ENCODE peak calls at places on chromosome 7, in four cellular contexts. P, G, K and V are unnamed samples.

GRCh38 chr7:25968205-25968993 is 183.6 kb upstream of the NFE2L3 start:
- DNase-seq in K (peak), P (no peak), G (no peak), V (no peak)

GRCh38 chr7:158452331-158452730 is 135.3 kb downstream of the PTPRN2 start:
- DNase-seq in K (no peak), G (no peak), P (no peak), V (no peak)

GRCh38 chr7:5595545-5596045 is 172.0 kb upstream of the TNRC18 start:
- DNase-seq in G (peak), P (peak), K (no peak), V (peak)

GRCh38 chr7:37918526-37918925 is 1.9 kb upstream of the SFRP4 start:
- DNase-seq in G (no peak), K (no peak), P (no peak), V (no peak)

GRCh38 chr7:140137078-140137477 is 39.7 kb downstream of the KDM7A start:
- DNase-seq in P (no peak), K (no peak), G (no peak), V (no peak)

GRCh38 chr7:116522247-116522646 is 2.6 kb upstream of the CAV1 start:
- DNase-seq in K (no peak), P (no peak), G (no peak), V (peak)

GRCh38 chr7:107995184-107996071 is 7.5 kb downstream of the LAMB1 start:
- DNase-seq in G (peak), P (peak), K (no peak), V (peak)

GRCh38 chr7:12207046-12207445 is 4.0 kb upstream of the TMEM106B start:
- DNase-seq in P (no peak), G (no peak), K (no peak), V (no peak)

GRCh38 chr7:42980084-42980483 is 47.9 kb downstream of the MRPL32 start:
- DNase-seq in G (no peak), P (no peak), K (no peak), V (no peak)

GRCh38 chr7:108222236-108222892 is 92.2 kb upstream of the LAMB4 start:
- DNase-seq in K (no peak), P (no peak), G (no peak), V (peak)

GRCh38 chr7:69615696-69616095 is 17.4 kb downstream of the AUTS2 start:
- DNase-seq in P (no peak), G (no peak), K (no peak), V (no peak)

GRCh38 chr7:31651800-31652326 is 35.2 kb upstream of the PPP1R17 start:
- DNase-seq in G (no peak), K (no peak), P (no peak), V (no peak)

GRCh38 chr7:64555046-64555445 is 7.8 kb downstream of the ZNF680 start:
- DNase-seq in K (no peak), P (no peak), G (no peak), V (no peak)

GRCh38 chr7:137480824-137481365 is 137.4 kb upstream of the PTN start:
- DNase-seq in K (no peak), G (no peak), P (no peak), V (no peak)

GRCh38 chr7:50470250-50471163 is 20.4 kb upstream of the FIGNL1 start:
- DNase-seq in P (no peak), G (no peak), K (no peak), V (no peak)

GRCh38 chr7:20152057-20152456 is 65.1 kb downstream of the MACC1 start:
- DNase-seq in P (no peak), K (no peak), G (no peak), V (no peak)

GRCh38 chr7:46126901-46127300 is 205.8 kb upstream of the IGFBP3 start:
- DNase-seq in K (no peak), P (no peak), G (no peak), V (no peak)

GRCh38 chr7:126026421-126027088 is 1096.9 kb upstream of the POT1 start:
- DNase-seq in G (no peak), P (no peak), K (no peak), V (no peak)

GRCh38 chr7:149879271-149879711 is 5.5 kb downstream of the ATP6V0E2 start:
- DNase-seq in K (no peak), G (no peak), P (no peak), V (no peak)

GRCh38 chr7:64320547-64321495 is 7.1 kb downstream of the ZNF736 start:
- DNase-seq in K (no peak), P (no peak), G (no peak), V (no peak)

GRCh38 chr7:118836933-118837332 is 612.4 kb downstream of the ANKRD7 start:
- DNase-seq in G (no peak), K (peak), P (no peak), V (no peak)

GRCh38 chr7:152093717-152094116 is 68.2 kb downstream of the GALNT11 start:
- DNase-seq in K (no peak), P (no peak), G (no peak), V (no peak)

GRCh38 chr7:93442478-93443224 is 131.9 kb downstream of the CALCR start:
- DNase-seq in G (peak), P (peak), K (no peak), V (peak)

GRCh38 chr7:95631545-95631944 is 35.2 kb upstream of the PDK4 start:
- DNase-seq in G (no peak), P (no peak), K (no peak), V (no peak)

GRCh38 chr7:114085592-114086490 is 167.0 kb upstream of the PPP1R3A start:
- DNase-seq in K (no peak), P (no peak), G (peak), V (peak)

GRCh38 chr7:98754041-98754479 is 115.8 kb downstream of the TMEM130 start:
- DNase-seq in P (no peak), G (no peak), K (no peak), V (no peak)

GRCh38 chr7:68425377-68425776 is 1172.9 kb upstream of the AUTS2 start:
- DNase-seq in K (no peak), G (no peak), P (no peak), V (no peak)

GRCh38 chr7:156827587-156828203 is 65.3 kb downstream of the LMBR1 start:
- DNase-seq in P (no peak), G (peak), K (no peak), V (peak)

GRCh38 chr7:16098585-16099179 is 322.7 kb downstream of the CRPPA start:
- DNase-seq in G (peak), P (peak), K (no peak), V (peak)

GRCh38 chr7:105493196-105493927 is 28.7 kb downstream of the PUS7 start:
- DNase-seq in G (no peak), K (no peak), P (no peak), V (peak)

GRCh38 chr7:48173983-48174382 is 2.7 kb downstream of the ABCA13 start:
- DNase-seq in G (no peak), P (no peak), K (no peak), V (peak)
- TF ChIP-seq BHLHE40 in G (no peak), P (no peak), K (no peak), V (no peak)

GRCh38 chr7:91348686-91349085 is 84.5 kb downstream of the FZD1 start:
- DNase-seq in G (no peak), K (no peak), P (no peak), V (peak)
- TF ChIP-seq ELK1 in G (no peak), K (no peak), P (no peak), V (no peak)

DNA sequence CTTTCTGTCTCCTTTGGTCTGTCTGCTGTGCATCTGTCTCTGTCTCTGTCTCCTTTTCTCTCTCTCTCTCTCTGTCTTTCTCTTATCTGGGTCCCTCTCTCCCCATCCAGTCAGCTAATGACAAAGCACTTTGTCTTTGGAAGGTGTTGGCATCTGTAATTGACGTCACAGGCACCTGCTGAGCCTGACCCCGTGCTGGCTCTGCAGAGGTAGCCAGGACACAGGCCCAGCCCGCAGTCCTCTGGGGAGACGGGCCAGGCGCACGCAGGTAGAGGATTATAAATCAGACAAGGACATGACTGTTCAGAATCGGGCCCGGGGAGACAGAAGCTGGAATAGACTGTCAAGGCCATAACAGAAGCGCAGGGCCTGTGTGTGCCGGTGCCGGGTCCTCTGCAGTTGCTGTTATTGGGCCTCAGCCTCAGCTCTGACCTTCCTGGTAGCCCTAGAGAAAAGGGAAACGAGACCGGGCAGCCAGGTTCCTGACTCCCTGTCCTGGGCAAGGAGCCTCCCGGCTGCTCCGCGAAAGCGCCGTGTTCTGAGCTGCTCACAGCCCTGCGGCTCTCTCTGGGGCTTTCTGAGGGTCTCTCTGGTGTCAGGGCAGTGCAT is 10.7 kb upstream of the PSMG3 start:
- DNase-seq in G (no peak), P (no peak), K (no peak), V (no peak)
- TF ChIP-seq BHLHE40 in G (no peak), P (no peak), K (no peak), V (no peak)

DNA sequence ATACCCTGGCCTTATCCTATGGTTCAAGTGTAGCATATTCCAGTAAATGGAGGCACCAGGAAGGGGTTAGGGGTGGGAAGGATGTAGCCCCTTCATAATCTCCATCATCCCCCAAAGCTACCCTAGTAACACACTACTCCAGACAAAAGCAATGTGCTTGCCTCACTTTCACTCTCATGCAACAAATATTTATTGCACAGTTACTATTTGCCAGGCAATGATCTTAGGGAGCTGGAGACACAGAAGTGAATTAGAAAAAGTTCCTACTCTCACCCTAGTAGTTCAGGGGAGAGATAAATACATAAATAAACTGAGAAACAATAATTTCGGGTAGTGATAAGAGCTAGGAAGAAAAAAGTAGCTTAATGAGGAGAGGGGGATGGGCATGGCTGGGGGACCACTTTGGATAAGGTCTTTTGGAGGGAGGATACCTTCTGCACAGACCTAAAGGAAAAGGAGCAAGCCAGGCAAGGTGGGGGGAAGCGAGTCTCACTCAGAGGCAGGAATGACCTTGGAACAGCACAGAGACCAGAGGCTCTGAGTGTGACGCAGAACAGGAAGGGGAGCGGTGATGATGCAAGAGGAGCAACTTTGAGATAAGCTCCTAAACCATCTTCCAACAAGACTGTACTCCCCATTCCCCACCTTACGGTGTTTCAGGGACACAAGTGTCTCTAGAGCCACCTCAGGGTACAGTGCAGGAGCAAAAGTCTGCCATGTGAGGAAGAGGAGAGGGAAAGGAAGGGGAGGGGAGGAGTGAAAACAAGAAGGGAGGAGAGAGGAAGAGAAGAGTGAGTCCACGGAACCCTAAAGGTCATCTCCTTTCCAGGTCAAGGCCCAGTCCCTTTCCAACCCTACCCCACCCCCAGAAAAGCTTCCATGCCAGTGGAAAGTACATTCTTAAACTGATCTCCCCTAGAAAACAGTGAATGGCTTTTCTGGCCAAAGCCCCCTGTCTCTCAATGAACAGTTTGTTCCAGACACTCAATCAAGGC is 54.3 kb downstream of the JAZF1 start:
- DNase-seq in P (no peak), K (no peak), G (no peak), V (no peak)
- TF ChIP-seq ELK1 in P (no peak), K (no peak), G (no peak), V (no peak)

GRCh38 chr7:100017875-100018274 is 2.5 kb downstream of the ZKSCAN1 start:
- DNase-seq in P (no peak), G (no peak), K (no peak), V (no peak)

GRCh38 chr7:100013328-100013676 is 2.1 kb upstream of the ZKSCAN1 start:
- DNase-seq in P (no peak), K (no peak), G (no peak), V (no peak)

GRCh38 chr7:100017300-100017699 is 1.9 kb downstream of the ZKSCAN1 start:
- DNase-seq in G (no peak), P (no peak), K (no peak), V (no peak)

GRCh38 chr7:100015232-100016208 is at the start of gene ZKSCAN1:
- DNase-seq in P (peak), G (peak), K (peak), V (peak)

DNA sequence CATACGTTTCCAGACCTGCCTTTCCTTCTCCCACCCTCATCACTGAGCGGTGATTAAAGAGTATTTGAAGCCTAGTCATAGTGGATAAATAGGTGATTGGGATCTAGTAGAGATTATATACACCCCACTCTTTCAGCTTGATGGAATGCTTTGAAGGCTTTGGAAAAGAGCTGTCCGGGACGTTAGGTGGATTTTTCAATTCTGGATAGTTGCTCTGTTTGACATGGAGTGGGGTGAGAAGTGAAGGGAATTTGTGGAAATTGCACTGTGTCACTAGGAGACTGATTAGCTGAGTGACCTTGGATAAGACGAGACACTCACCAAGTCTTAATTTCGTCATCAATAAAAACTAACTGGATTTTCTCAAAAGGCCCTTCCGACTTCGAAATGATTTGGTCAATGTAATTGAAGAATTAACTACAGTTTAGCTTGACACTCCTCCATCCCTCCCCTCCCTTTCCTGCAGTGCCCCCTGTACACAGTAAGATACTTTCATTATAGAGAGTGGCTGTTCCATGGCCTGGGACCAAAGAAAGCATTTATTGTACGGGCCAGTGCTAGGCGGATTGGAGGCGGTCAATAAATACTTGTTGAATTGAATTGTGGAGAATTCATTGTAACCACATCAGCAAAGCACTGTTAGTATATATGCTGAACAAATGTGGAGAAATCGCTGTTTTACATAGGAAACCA is 959 bp downstream of the ZKSCAN1 start:
- DNase-seq in G (no peak), P (no peak), K (no peak), V (no peak)
- TF ChIP-seq BHLHE40 in G (no peak), P (no peak), K (no peak), V (no peak)